ENCODE peak calls at places on chromosomes 12 and 14, in nine cellular contexts. M is A549, P is tibial artery, G is PC-3, H is ovary, Z is tibial nerve, W is left ventricle myocardium inferior, X is Caco-2, T is aorta. U is an unnamed sample.

GRCh38 chr12:25725874-25726273 is 172.8 kb upstream of the LMNTD1 start:
- DNase-seq in M (no peak), P (no peak), G (no peak), H (no peak), Z (no peak), W (no peak), X (no peak), T (no peak), U (peak)

GRCh38 chr14:52399886-52400599 is 85.9 kb downstream of the PTGER2 start:
- DNase-seq in M (no peak), P (no peak), G (peak), H (no peak), Z (no peak), W (no peak), X (no peak), T (no peak), U (peak)

GRCh38 chr12:99977550-99977949 is 7.2 kb downstream of the ANKS1B start:
- DNase-seq in M (no peak), P (no peak), G (no peak), H (no peak), Z (no peak), W (no peak), X (no peak), T (no peak), U (no peak)

GRCh38 chr12:62691309-62691708 is 224.7 kb downstream of the MON2 start:
- DNase-seq in M (no peak), P (no peak), G (no peak), H (no peak), Z (no peak), W (no peak), X (no peak), T (no peak), U (no peak)

GRCh38 chr14:32627545-32628298 is 298.6 kb downstream of the AKAP6 start:
- DNase-seq in M (no peak), P (no peak), G (no peak), H (no peak), Z (no peak), W (no peak), X (no peak), T (no peak), U (no peak)

GRCh38 chr12:28327722-28328121 is 137.5 kb downstream of the CCDC91 start:
- DNase-seq in M (no peak), P (no peak), G (no peak), H (no peak), Z (no peak), W (no peak), X (no peak), T (no peak), U (no peak)

GRCh38 chr14:34911209-34912150 is 36.3 kb upstream of the BAZ1A start:
- DNase-seq in M (no peak), P (no peak), G (peak), H (no peak), Z (no peak), W (no peak), X (no peak), T (no peak), U (peak)

GRCh38 chr12:43847427-43847826 is 11.5 kb downstream of the TMEM117 start:
- DNase-seq in M (no peak), P (no peak), G (peak), H (no peak), Z (no peak), W (no peak), X (peak), T (no peak), U (peak)

GRCh38 chr12:57389033-57389432 is 41.8 kb downstream of the R3HDM2 start:
- DNase-seq in M (peak), P (no peak), G (peak), H (no peak), Z (no peak), W (no peak), X (no peak), T (no peak), U (peak)

GRCh38 chr12:110071967-110072366 is 23.6 kb upstream of the C12orf76 start:
- DNase-seq in M (no peak), P (no peak), G (no peak), H (no peak), Z (no peak), W (no peak), X (no peak), T (no peak), U (no peak)

GRCh38 chr14:67411375-67411774 is 590 bp downstream of the PLEK2 start:
- DNase-seq in M (no peak), P (no peak), G (peak), H (no peak), Z (no peak), W (no peak), X (no peak), T (no peak), U (no peak)

GRCh38 chr12:67155863-67156262 is 113.3 kb upstream of the CAND1 start:
- DNase-seq in M (no peak), P (no peak), G (peak), H (no peak), Z (no peak), W (no peak), X (no peak), T (no peak), U (peak)

GRCh38 chr12:52629251-52630103 is 11.1 kb upstream of the KRT73 start:
- DNase-seq in M (no peak), P (no peak), G (no peak), H (no peak), Z (no peak), W (no peak), X (no peak), T (no peak), U (no peak)

GRCh38 chr12:79455314-79455713 is 235.4 kb downstream of the PAWR start:
- DNase-seq in M (no peak), P (no peak), G (no peak), H (no peak), Z (no peak), W (no peak), X (no peak), T (no peak), U (no peak)

GRCh38 chr12:38025916-38026315 is 290.7 kb upstream of the ALG10B start:
- DNase-seq in M (no peak), P (no peak), G (no peak), H (no peak), Z (no peak), W (no peak), X (no peak), T (no peak), U (no peak)

GRCh38 chr14:96858643-96859042 is 61.5 kb downstream of the VRK1 start:
- DNase-seq in M (no peak), P (no peak), G (no peak), H (no peak), Z (no peak), W (no peak), X (no peak), T (no peak), U (no peak)

GRCh38 chr12:124916370-124917134 is 2.1 kb upstream of the UBC start:
- DNase-seq in M (no peak), P (peak), G (peak), H (peak), Z (peak), W (peak), X (peak), T (peak), U (peak)

GRCh38 chr14:72849222-72849621 is 44.7 kb downstream of the DPF3 start:
- DNase-seq in M (no peak), P (no peak), G (no peak), H (peak), Z (no peak), W (no peak), X (no peak), T (no peak), U (no peak)

GRCh38 chr14:59464651-59465569 is at the start of gene GPR135:
- DNase-seq in M (no peak), P (peak), G (peak), H (peak), Z (peak), W (peak), X (peak), T (peak), U (peak)

GRCh38 chr12:95017482-95017881 is 14.0 kb upstream of the NDUFA12 start:
- DNase-seq in M (no peak), P (no peak), G (no peak), H (no peak), Z (no peak), W (no peak), X (no peak), T (no peak), U (no peak)

GRCh38 chr12:120175062-120175461 is 19.5 kb downstream of the GCN1 start:
- DNase-seq in M (no peak), P (no peak), G (no peak), H (no peak), Z (no peak), W (no peak), X (no peak), T (no peak), U (no peak)

GRCh38 chr12:92668739-92669138 is 34.0 kb upstream of the PLEKHG7 start:
- DNase-seq in M (no peak), P (no peak), G (no peak), H (no peak), Z (no peak), W (no peak), X (no peak), T (no peak), U (no peak)

GRCh38 chr14:104392001-104392395 is 187.6 kb upstream of the C14orf180 start:
- DNase-seq in M (no peak), P (no peak), G (no peak), H (no peak), Z (no peak), W (no peak), X (peak), T (no peak), U (no peak)

GRCh38 chr14:103078420-103078749 is 5.6 kb upstream of the LBHD2 start:
- DNase-seq in M (peak), P (peak), G (peak), H (peak), Z (peak), W (peak), X (peak), T (peak), U (peak)

GRCh38 chr14:58104808-58105207 is 47.2 kb downstream of the ARMH4 start:
- DNase-seq in M (no peak), P (no peak), G (peak), H (no peak), Z (no peak), W (no peak), X (no peak), T (no peak), U (peak)

GRCh38 chr14:50864911-50865310 is 6.9 kb upstream of the ABHD12B start:
- DNase-seq in M (no peak), P (no peak), G (no peak), H (no peak), Z (no peak), W (no peak), X (no peak), T (no peak), U (no peak)

GRCh38 chr14:50865677-50866076 is 6.2 kb upstream of the ABHD12B start:
- DNase-seq in M (no peak), P (no peak), G (no peak), H (no peak), Z (no peak), W (no peak), X (no peak), T (no peak), U (no peak)

GRCh38 chr14:50860478-50861086 is 11.3 kb upstream of the ABHD12B start:
- DNase-seq in M (peak), P (peak), G (peak), H (peak), Z (peak), W (peak), X (peak), T (peak), U (peak)

GRCh38 chr14:50862171-50862570 is 9.7 kb upstream of the ABHD12B start:
- DNase-seq in M (no peak), P (no peak), G (no peak), H (no peak), Z (no peak), W (no peak), X (no peak), T (no peak), U (peak)

GRCh38 chr14:50864237-50864636 is 7.6 kb upstream of the ABHD12B start:
- DNase-seq in M (no peak), P (no peak), G (no peak), H (no peak), Z (no peak), W (no peak), X (no peak), T (no peak), U (no peak)
- H3K4me3 ChIP-seq in M (no peak), P (no peak), G (no peak), H (no peak), Z (no peak), W (no peak), X (no peak), T (no peak), U (no peak)

GRCh38 chr14:22820731-22821130 is 5.5 kb upstream of the SLC7A7 start:
- DNase-seq in M (no peak), P (no peak), G (peak), H (no peak), Z (no peak), W (no peak), X (peak), T (no peak), U (no peak)

GRCh38 chr14:22821193-22822016 is 6.2 kb upstream of the SLC7A7 start:
- DNase-seq in M (peak), P (no peak), G (no peak), H (no peak), Z (no peak), W (no peak), X (peak), T (no peak), U (no peak)

GRCh38 chr14:22822017-22822618 is 6.9 kb upstream of the SLC7A7 start:
- DNase-seq in M (no peak), P (no peak), G (no peak), H (no peak), Z (no peak), W (no peak), X (peak), T (peak), U (no peak)

GRCh38 chr14:22822619-22823551 is 6.8 kb upstream of the MRPL52 start:
- DNase-seq in M (peak), P (peak), G (peak), H (peak), Z (peak), W (peak), X (peak), T (peak), U (peak)

DNA sequence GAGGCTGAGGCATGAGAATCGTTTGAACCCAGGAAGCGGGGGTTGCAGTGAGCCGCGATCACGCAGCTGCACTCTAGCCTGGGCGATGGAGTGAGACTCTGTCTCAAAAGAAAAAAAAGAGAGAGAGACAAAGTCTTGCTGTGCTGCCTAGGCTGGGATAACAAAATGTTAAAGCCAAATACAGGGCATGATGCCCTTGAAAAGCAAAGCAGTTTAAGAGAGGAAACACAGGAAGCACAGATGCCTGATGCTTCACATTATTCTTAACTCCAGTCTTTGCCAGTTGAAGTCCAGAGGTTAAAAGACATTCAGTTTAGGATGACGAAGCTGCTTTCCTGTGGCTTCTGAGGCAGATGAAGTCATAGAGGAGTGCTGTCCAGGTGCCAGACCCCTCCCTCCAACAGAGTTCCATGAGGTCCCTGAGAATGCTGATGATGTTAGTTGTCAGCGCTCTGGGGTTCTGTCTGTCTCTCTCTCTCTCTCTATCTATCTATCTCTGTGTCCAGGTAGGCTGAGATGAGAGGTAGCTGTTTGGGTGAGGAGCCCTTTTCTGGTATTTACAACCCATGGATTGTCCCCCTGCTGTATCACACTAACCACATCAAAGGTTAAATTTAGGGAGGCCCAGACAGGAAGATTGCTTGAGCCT is 4.9 kb upstream of the MRPL52 start:
- DNase-seq in M (peak), P (no peak), G (peak), H (no peak), Z (no peak), W (no peak), X (peak), T (peak), U (peak)
- H3K4me3 ChIP-seq in M (no peak), P (no peak), G (no peak), H (no peak), Z (no peak), W (no peak), X (no peak), T (no peak), U (no peak)

GRCh38 chr14:56894591-56894991 is 84.3 kb upstream of the OTX2 start:
- DNase-seq in M (no peak), P (no peak), G (no peak), H (no peak), Z (no peak), W (no peak), X (no peak), T (no peak), U (no peak)
- H3K4me3 ChIP-seq in M (no peak), P (no peak), G (no peak), H (no peak), Z (no peak), W (no peak), X (no peak), T (no peak), U (no peak)

DNA sequence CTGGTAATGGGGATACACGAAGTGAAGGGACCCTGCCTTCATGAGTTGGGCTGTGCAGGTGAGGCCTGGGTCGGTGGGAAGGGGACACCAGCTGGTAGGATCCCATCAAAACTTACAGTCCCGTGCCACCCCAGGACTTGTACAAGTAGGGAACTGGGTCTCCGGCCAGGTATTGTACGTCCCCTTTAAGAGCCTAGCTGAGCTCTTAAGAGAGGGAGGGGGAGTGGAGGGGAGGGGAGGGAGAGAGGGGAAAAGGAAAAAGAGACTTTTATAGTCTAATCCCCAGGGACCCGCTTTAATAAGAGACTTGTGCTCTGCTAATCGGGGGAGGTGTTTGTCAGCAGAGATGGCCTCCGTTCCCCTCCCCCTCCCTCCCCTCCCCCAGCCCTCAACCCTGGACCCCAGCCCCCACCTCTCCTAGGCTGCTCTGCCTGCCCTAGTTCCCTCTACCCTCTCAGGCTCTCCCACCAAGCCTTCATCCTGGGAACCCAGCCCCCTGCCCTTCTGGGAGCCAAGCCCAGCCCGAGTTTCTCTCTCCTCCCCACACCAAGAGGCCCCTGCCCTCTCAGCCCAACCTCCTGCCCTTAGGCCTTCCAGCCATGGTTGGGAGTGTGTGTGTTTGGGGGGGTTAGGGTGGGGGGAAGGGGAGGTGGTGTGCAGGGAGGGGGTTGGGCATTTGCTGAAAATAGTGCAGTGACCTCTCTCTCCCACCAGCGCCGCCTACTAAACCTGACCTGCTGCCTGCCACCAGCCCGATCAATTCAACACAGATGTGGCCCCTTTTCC is 2.6 kb downstream of the GDF11 start:
- DNase-seq in M (no peak), P (no peak), G (no peak), H (peak), Z (no peak), W (peak), X (no peak), T (no peak), U (no peak)
- H3K4me3 ChIP-seq in M (no peak), P (no peak), G (no peak), H (no peak), Z (no peak), W (peak), X (no peak), T (no peak), U (peak)

DNA sequence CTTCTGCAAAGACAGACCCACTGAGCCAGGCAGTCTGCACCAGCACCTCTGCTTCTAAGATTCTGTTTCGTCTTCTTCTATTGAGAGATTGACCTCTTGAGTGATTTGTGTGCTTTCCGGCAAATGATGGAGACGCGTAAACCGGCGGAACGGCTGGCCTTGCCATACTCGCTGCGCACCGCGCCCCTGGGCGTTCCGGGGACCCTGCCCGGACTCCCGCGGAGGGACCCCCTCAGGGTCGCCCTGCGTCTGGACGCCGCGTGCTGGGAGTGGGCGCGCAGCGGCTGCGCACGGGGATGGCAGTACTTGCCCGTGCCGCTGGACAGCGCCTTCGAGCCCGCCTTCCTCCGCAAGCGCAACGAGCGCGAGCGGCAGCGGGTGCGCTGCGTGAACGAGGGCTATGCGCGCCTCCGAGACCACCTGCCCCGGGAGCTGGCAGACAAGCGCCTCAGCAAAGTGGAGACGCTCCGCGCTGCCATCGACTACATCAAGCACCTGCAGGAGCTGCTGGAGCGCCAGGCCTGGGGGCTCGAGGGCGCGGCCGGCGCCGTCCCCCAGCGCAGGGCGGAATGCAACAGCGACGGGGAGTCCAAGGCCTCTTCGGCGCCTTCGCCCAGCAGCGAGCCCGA is 703 bp downstream of the ASCL4 start:
- DNase-seq in M (no peak), P (no peak), G (no peak), H (no peak), Z (no peak), W (no peak), X (no peak), T (no peak), U (no peak)
- H3K4me3 ChIP-seq in M (no peak), P (peak), G (no peak), H (no peak), Z (no peak), W (peak), X (no peak), T (no peak), U (no peak)

DNA sequence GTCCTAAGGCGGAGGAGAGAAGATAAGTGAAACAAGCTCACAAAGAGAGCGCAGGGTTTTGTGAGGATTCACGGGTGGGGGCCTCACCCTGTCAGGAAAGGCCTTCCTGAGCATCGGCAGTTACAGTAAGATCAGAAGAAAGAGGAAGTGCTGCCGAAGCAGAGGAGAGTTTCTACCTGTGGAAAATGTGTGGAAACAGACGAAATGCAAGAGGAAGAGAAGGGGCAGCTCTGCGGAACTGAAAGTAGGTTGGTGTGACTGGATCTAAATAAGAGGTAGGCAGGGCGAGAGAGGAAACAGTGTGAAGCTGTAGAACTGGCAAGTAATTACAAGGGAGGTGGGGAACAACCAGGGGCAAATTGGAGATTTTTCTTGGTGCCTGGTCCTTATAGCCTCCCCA is 2.7 kb downstream of the GPR68 start:
- DNase-seq in M (no peak), P (no peak), G (no peak), H (no peak), Z (no peak), W (no peak), X (no peak), T (no peak), U (no peak)
- H3K4me3 ChIP-seq in M (no peak), P (no peak), G (no peak), H (no peak), Z (no peak), W (no peak), X (no peak), T (no peak), U (no peak)

U was measured in foreskin fibroblast.